ENCODE peak calls at places on chromosomes 7 and 10, in four cellular contexts. V, Y, P and Q are unnamed samples.

GRCh38 chr7:150580995-150581394 is 13.8 kb downstream of the GIMAP4 start:
- DNase-seq in P (no peak), Y (no peak), V (no peak), Q (no peak)

GRCh38 chr10:72557362-72557761 is 68.5 kb downstream of the MICU1 start:
- DNase-seq in Y (no peak), V (no peak), P (no peak), Q (no peak)

GRCh38 chr10:49299816-49300139 is 808 bp downstream of the C10orf71 start:
- DNase-seq in P (peak; percentile 56), Y (no peak), V (no peak), Q (no peak)

GRCh38 chr10:132697568-132698200 is 88.3 kb downstream of the NKX6-2 start:
- DNase-seq in V (no peak), P (no peak), Y (no peak), Q (no peak)

GRCh38 chr10:51485668-51486067 is 213.7 kb downstream of the CSTF2T start:
- DNase-seq in Y (no peak), P (no peak), V (no peak), Q (no peak)

GRCh38 chr10:74289956-74290355 is 138.9 kb downstream of the ADK start:
- DNase-seq in Y (no peak), V (no peak), P (no peak), Q (no peak)

GRCh38 chr7:1563939-1564602 is 5.8 kb downstream of the PSMG3 start:
- DNase-seq in Y (peak; percentile 34), V (no peak), P (peak; percentile 37), Q (no peak)

GRCh38 chr7:152853236-152853635 is 93.7 kb downstream of the ACTR3B start:
- DNase-seq in Y (no peak), V (no peak), P (no peak), Q (no peak)

GRCh38 chr10:21961847-21962246 is 41.7 kb downstream of the DNAJC1 start:
- DNase-seq in Y (no peak), P (peak; percentile 91), V (no peak), Q (no peak)

GRCh38 chr7:151631149-151631967 is 111.7 kb upstream of the RHEB start:
- DNase-seq in P (peak; percentile 47), Y (no peak), V (peak; percentile 11), Q (no peak)

GRCh38 chr10:77190275-77190674 is 447.3 kb downstream of the KCNMA1 start:
- DNase-seq in Y (no peak), P (no peak), V (no peak), Q (no peak)

GRCh38 chr10:131907679-131908078 is 6.9 kb downstream of the PPP2R2D start:
- DNase-seq in V (no peak), Y (no peak), P (no peak), Q (no peak)

GRCh38 chr7:88200793-88201192 is 19.0 kb downstream of the SRI start:
- DNase-seq in P (no peak), V (no peak), Y (no peak), Q (no peak)

GRCh38 chr10:99937630-99938029 is 72.1 kb downstream of the DNMBP start:
- DNase-seq in Y (no peak), P (no peak), V (peak; percentile 48), Q (no peak)

GRCh38 chr10:110873951-110874350 is 2.2 kb downstream of the PDCD4 start:
- DNase-seq in P (no peak), Y (no peak), V (no peak), Q (no peak)

GRCh38 chr10:73967022-73967429 is 30.9 kb upstream of the VCL start:
- DNase-seq in V (no peak), P (no peak), Y (no peak), Q (peak; percentile 84)

GRCh38 chr10:27759483-27760281 is 14.1 kb upstream of the MKX start:
- DNase-seq in Y (no peak), P (no peak), V (no peak), Q (no peak)

GRCh38 chr7:33048257-33048656 is 14.3 kb downstream of the NT5C3A start:
- DNase-seq in P (no peak), Y (no peak), V (no peak), Q (no peak)

GRCh38 chr7:157975401-157976372 is 611.9 kb downstream of the PTPRN2 start:
- DNase-seq in P (no peak), V (no peak), Y (no peak), Q (no peak)

GRCh38 chr7:107387077-107387476 is 82.8 kb upstream of the GPR22 start:
- DNase-seq in P (peak; percentile 67), Y (peak; percentile 75), V (no peak), Q (no peak)

GRCh38 chr10:77771450-77771849 is 133.8 kb upstream of the KCNMA1 start:
- DNase-seq in P (no peak), Y (no peak), V (no peak), Q (no peak)

GRCh38 chr7:103706805-103707204 is 260.8 kb upstream of the SLC26A5 start:
- DNase-seq in Y (no peak), P (no peak), V (no peak), Q (no peak)

GRCh38 chr10:49044293-49045217 is 70.8 kb downstream of the VSTM4 start:
- DNase-seq in P (no peak), Y (no peak), V (no peak), Q (no peak)

GRCh38 chr7:131919920-131920709 is 363.7 kb upstream of the PODXL start:
- DNase-seq in P (no peak), V (peak; percentile 32), Y (no peak), Q (no peak)

GRCh38 chr10:22693371-22693784 is 21.0 kb downstream of the PIP4K2A start:
- DNase-seq in V (no peak), P (peak; percentile 82), Y (no peak), Q (no peak)

DNA sequence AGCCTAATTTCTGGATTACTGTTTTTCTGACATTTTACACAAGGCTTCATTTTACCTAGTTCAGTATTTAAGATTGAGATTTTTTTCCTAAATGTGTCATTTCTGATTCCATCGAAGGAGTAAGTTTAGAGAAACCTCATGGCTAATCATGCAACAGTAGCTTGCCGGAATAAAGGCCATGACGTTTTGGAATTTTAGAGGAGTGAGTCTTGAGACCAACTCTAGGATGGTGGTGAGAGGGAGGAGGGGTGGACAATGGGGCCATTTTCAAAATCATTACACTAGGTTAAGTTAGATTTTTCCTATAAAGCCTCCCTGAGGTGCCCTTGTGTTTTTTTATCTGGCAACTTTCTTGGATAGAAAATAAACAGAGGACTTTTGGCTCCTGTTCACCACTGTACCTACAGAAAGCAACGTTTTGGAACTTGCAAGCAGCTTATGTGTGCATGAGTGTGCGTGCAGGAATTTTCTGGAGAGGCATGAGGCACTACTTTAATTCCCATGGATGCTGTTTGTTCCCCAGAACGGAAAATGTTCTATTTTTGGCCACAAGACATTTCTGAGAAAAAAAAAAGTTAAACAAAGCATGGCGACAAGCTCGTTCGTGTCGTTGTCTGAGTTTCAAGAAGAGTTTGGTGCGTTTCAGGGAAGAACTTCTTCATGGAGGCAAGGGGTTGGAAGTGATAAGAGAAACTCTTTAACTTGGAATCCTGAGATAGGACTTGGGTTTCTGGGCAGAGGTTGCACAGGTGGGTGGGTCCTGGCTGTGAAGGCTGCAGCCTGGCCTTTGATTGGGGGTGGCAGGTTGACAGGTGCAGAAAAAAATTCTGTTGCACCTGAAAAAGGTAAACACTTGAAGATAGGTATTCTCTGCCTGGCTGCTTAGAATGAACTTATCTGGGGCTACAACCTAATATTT is 178.1 kb downstream of the PTEN start:
- DNase-seq in V (no peak), P (peak; percentile 17), Y (no peak), Q (no peak)
- TF ChIP-seq NRF1 in V (no peak), P (no peak), Y (no peak), Q (no peak)

GRCh38 chr7:28406192-28406591 is 6.1 kb upstream of the CREB5 start:
- DNase-seq in Y (peak; percentile 23), V (no peak), P (no peak), Q (no peak)
- TF ChIP-seq NRF1 in Y (no peak), V (no peak), P (no peak), Q (no peak)

GRCh38 chr7:100895956-100896742 is 461 bp upstream of the ACHE start:
- DNase-seq in Y (peak; percentile 84), P (peak; percentile 85), V (no peak), Q (peak; percentile 76)
- TF ChIP-seq NRF1 in Y (no peak), P (no peak), V (no peak), Q (no peak)

GRCh38 chr10:31940839-31941653 is 12.4 kb upstream of the ARHGAP12 start:
- DNase-seq in V (no peak), Y (peak; percentile 69), P (peak; percentile 60), Q (no peak)
- TF ChIP-seq NRF1 in V (no peak), Y (no peak), P (no peak), Q (no peak)

GRCh38 chr7:125644113-125644512 is 714.5 kb upstream of the POT1 start:
- DNase-seq in V (no peak), Y (peak; percentile 10), P (no peak), Q (no peak)
- TF ChIP-seq NRF1 in V (no peak), Y (no peak), P (no peak), Q (no peak)

GRCh38 chr10:26334232-26334931 is 103.8 kb upstream of the APBB1IP start:
- DNase-seq in Y (no peak), P (no peak), V (no peak), Q (no peak)

GRCh38 chr10:26334932-26335573 is 103.1 kb upstream of the APBB1IP start:
- DNase-seq in P (peak; percentile 64), Y (peak; percentile 43), V (peak; percentile 73), Q (peak; percentile 31)

GRCh38 chr10:26331376-26331775 is 106.8 kb upstream of the APBB1IP start:
- DNase-seq in P (no peak), Y (no peak), V (no peak), Q (no peak)

GRCh38 chr10:26336979-26337378 is 101.2 kb upstream of the APBB1IP start:
- DNase-seq in P (no peak), V (no peak), Y (no peak), Q (no peak)

DNA sequence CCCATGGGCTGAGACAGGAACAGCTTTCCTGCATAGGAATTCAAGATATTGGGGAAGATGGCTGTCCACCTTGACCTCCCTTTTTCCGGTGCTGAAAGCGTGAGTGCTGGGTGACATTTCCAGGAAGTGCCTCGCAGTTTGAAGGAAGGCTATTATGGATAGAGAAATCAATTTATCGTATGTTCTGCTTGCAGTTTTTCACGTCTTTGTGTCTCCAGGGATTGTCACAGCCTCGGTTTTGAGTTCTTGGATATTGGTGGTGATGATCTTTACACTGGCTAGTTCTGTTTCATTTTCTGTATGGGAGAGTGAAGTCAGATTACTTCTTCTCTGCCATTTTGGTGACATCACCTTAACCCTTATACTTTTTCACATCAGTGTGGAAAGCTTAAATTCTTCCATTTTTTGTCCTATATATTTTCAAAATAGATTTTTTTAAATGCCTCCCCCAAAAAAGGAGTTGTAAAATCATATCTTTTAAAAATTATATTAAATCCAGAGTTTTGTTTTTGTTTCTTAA is 102.5 kb upstream of the APBB1IP start:
- DNase-seq in Y (no peak), V (no peak), P (no peak), Q (no peak)
- TF ChIP-seq NRF1 in Y (no peak), V (no peak), P (no peak), Q (no peak)

GRCh38 chr10:35998036-35998435 is 355.9 kb upstream of the FZD8 start:
- DNase-seq in V (no peak), Y (no peak), P (no peak), Q (no peak)

GRCh38 chr10:36003031-36003600 is 361.0 kb upstream of the FZD8 start:
- DNase-seq in P (no peak), V (no peak), Y (no peak), Q (no peak)

GRCh38 chr10:36007369-36007768 is 365.3 kb upstream of the FZD8 start:
- DNase-seq in V (no peak), P (no peak), Y (no peak), Q (no peak)

DNA sequence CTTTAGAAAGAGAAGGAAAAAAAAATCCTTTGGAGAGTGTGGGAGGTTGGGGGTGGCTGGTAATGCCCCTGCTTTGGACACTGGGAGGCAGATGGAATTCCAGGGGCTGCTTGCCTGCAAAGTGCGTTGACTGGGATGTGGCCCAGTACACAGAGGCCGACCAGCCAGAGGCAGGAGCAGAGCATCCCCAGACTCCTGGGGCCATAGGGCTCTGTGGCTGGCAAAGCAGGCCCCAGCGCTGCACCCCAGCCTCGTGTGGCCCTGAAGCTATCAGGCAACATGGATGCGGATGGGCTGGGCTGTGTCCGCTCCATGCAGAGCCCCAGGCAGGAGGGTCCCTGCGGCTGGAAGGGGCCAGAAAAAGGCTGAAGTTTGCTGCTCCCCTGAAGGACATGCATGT is 361.6 kb upstream of the FZD8 start:
- DNase-seq in V (no peak), P (no peak), Y (no peak), Q (no peak)
- TF ChIP-seq NRF1 in V (no peak), P (no peak), Y (no peak), Q (no peak)